ENCODE peak calls at places on chromosomes 2 and 18, in nine cellular contexts. F, L, M, H, I, T, Z, R and G are unnamed samples.
A peak's percentile ranks its signal among the peaks of the same experiment; 100 is the strongest.

GRCh38 chr2:44553456-44553855 is 191.7 kb downstream of the CAMKMT start:
- DNase-seq in F (peak; percentile 85), L (no peak), M (no peak), H (peak; percentile 81), I (no peak), T (no peak), Z (peak; percentile 14), R (no peak), G (no peak)

GRCh38 chr2:131016826-131017596 is 76.2 kb downstream of the FAM168B start:
- DNase-seq in F (peak; percentile 60), L (no peak), M (no peak), H (peak; percentile 58), I (no peak), T (no peak), Z (peak; percentile 50), R (no peak), G (no peak)

GRCh38 chr2:149037851-149038250 is 648 bp upstream of the LYPD6B start:
- DNase-seq in F (no peak), L (no peak), M (no peak), H (no peak), I (peak; percentile 44), T (no peak), Z (peak; percentile 14), R (no peak), G (no peak)

GRCh38 chr18:23926590-23926989 is 88.0 kb upstream of the TTC39C start:
- DNase-seq in F (no peak), L (no peak), M (no peak), H (no peak), I (peak; percentile 97), T (no peak), Z (no peak), R (no peak), G (no peak)

GRCh38 chr2:161681043-161681442 is 56.8 kb downstream of the SLC4A10 start:
- DNase-seq in F (peak; percentile 74), L (no peak), M (no peak), H (no peak), I (no peak), T (no peak), Z (peak; percentile 4), R (no peak), G (no peak)

GRCh38 chr2:51711761-51712160 is 679.8 kb upstream of the NRXN1 start:
- DNase-seq in F (peak; percentile 69), L (no peak), M (no peak), H (no peak), I (no peak), T (no peak), Z (no peak), R (no peak), G (no peak)

GRCh38 chr2:88813612-88814011 is 122.1 kb downstream of the RPIA start:
- DNase-seq in F (no peak), L (no peak), M (no peak), H (no peak), I (peak; percentile 12), T (no peak), Z (no peak), R (no peak), G (no peak)

GRCh38 chr18:434410-434809 is 66.1 kb downstream of the COLEC12 start:
- DNase-seq in F (peak; percentile 50), L (no peak), M (no peak), H (no peak), I (no peak), T (no peak), Z (no peak), R (no peak), G (no peak)

GRCh38 chr2:102826904-102827303 is 65.1 kb downstream of the TMEM182 start:
- DNase-seq in F (peak; percentile 42), L (no peak), M (no peak), H (no peak), I (peak; percentile 95), T (no peak), Z (no peak), R (peak; percentile 68), G (peak; percentile 20)

GRCh38 chr2:165837122-165837521 is 43.1 kb upstream of the GALNT3 start:
- DNase-seq in F (peak; percentile 66), L (no peak), M (no peak), H (no peak), I (no peak), T (no peak), Z (no peak), R (no peak), G (no peak)

GRCh38 chr18:26474542-26474941 is 73.8 kb downstream of the KCTD1 start:
- DNase-seq in F (no peak), L (no peak), M (no peak), H (no peak), I (no peak), T (no peak), Z (no peak), R (no peak), G (no peak)

GRCh38 chr2:134137182-134137595 is 116.7 kb upstream of the MGAT5 start:
- DNase-seq in F (peak; percentile 65), L (peak; percentile 25), M (no peak), H (peak; percentile 74), I (no peak), T (no peak), Z (no peak), R (no peak), G (no peak)

GRCh38 chr2:33620-34019 is 12.7 kb downstream of the FAM110C start:
- DNase-seq in F (no peak), L (no peak), M (no peak), H (no peak), I (no peak), T (no peak), Z (peak; percentile 26), R (no peak), G (no peak)

GRCh38 chr18:37465922-37466321 is 99.7 kb downstream of the CELF4 start:
- DNase-seq in F (no peak), L (no peak), M (no peak), H (no peak), I (peak; percentile 12), T (no peak), Z (no peak), R (no peak), G (peak; percentile 19)

GRCh38 chr2:65366595-65367125 is 65.7 kb downstream of the SPRED2 start:
- DNase-seq in F (peak; percentile 99), L (peak; percentile 29), M (no peak), H (peak; percentile 97), I (peak; percentile 36), T (no peak), Z (peak; percentile 89), R (peak; percentile 84), G (no peak)

GRCh38 chr2:70944291-70944690 is 8.6 kb downstream of the ATP6V1B1 start:
- DNase-seq in F (no peak), L (no peak), M (no peak), H (no peak), I (no peak), T (no peak), Z (no peak), R (no peak), G (no peak)

GRCh38 chr2:216635701-216636541 is 2.7 kb downstream of the IGFBP2 start:
- DNase-seq in F (no peak), L (no peak), M (no peak), H (no peak), I (no peak), T (no peak), Z (no peak), R (no peak), G (no peak)

GRCh38 chr2:199488772-199489400 is 31.1 kb upstream of the SATB2 start:
- DNase-seq in F (peak; percentile 60), L (peak; percentile 34), M (no peak), H (peak; percentile 47), I (peak; percentile 16), T (peak; percentile 8), Z (no peak), R (no peak), G (peak; percentile 72)

GRCh38 chr2:226115102-226115831 is 684.4 kb downstream of the IRS1 start:
- DNase-seq in F (peak; percentile 99), L (no peak), M (no peak), H (peak; percentile 96), I (no peak), T (no peak), Z (peak; percentile 92), R (no peak), G (no peak)

GRCh38 chr2:112644155-112644932 is 1.4 kb upstream of the SLC20A1 start:
- DNase-seq in F (no peak), L (no peak), M (no peak), H (no peak), I (no peak), T (no peak), Z (no peak), R (no peak), G (no peak)

GRCh38 chr18:2433366-2433765 is 137.9 kb downstream of the METTL4 start:
- DNase-seq in F (no peak), L (no peak), M (no peak), H (no peak), I (no peak), T (no peak), Z (no peak), R (no peak), G (no peak)

GRCh38 chr2:98769784-98770183 is 38.9 kb upstream of the MGAT4A start:
- DNase-seq in F (no peak), L (no peak), M (no peak), H (no peak), I (peak; percentile 97), T (no peak), Z (no peak), R (peak; percentile 84), G (no peak)

GRCh38 chr2:16738361-16739225 is 73.0 kb upstream of the CYRIA start:
- DNase-seq in F (no peak), L (no peak), M (no peak), H (no peak), I (no peak), T (no peak), Z (no peak), R (no peak), G (no peak)

GRCh38 chr2:148817210-148817708 is 57.8 kb upstream of the KIF5C start:
- DNase-seq in F (peak; percentile 50), L (peak; percentile 42), M (no peak), H (peak; percentile 3), I (peak; percentile 24), T (peak; percentile 19), Z (no peak), R (no peak), G (peak; percentile 39)

GRCh38 chr2:64601027-64601767 is 52.5 kb downstream of the SERTAD2 start:
- DNase-seq in F (peak; percentile 45), L (no peak), M (no peak), H (no peak), I (no peak), T (no peak), Z (no peak), R (no peak), G (no peak)

GRCh38 chr2:166563894-166564293 is 69.8 kb upstream of the SCN7A start:
- DNase-seq in F (peak; percentile 19), L (no peak), M (no peak), H (no peak), I (no peak), T (no peak), Z (no peak), R (no peak), G (no peak)

GRCh38 chr2:129934044-129934822 is 45.2 kb upstream of the RAB6C start:
- DNase-seq in F (no peak), L (no peak), M (no peak), H (no peak), I (no peak), T (no peak), Z (no peak), R (no peak), G (no peak)

GRCh38 chr18:57915848-57916596 is 112.9 kb upstream of the ATP8B1 start:
- DNase-seq in F (no peak), L (peak; percentile 95), M (no peak), H (no peak), I (peak; percentile 81), T (peak; percentile 18), Z (no peak), R (peak; percentile 21), G (no peak)

GRCh38 chr18:70555046-70555445 is 266.2 kb downstream of the SOCS6 start:
- DNase-seq in F (no peak), L (no peak), M (no peak), H (no peak), I (peak; percentile 95), T (no peak), Z (no peak), R (no peak), G (no peak)

GRCh38 chr2:237685408-237685807 is 58.0 kb downstream of the LRRFIP1 start:
- DNase-seq in F (peak; percentile 61), L (no peak), M (no peak), H (peak; percentile 37), I (no peak), T (no peak), Z (no peak), R (no peak), G (no peak)

GRCh38 chr2:188788621-188789020 is 185.6 kb upstream of the COL3A1 start:
- DNase-seq in F (peak; percentile 95), L (no peak), M (no peak), H (peak; percentile 59), I (no peak), T (no peak), Z (peak; percentile 69), R (no peak), G (peak; percentile 78)